ENCODE peak calls at places on chromosome 5, in four cellular contexts. F is endodermal cell, N is fibroblast of lung, U is esophagus squamous epithelium. Z is an unnamed sample.

GRCh38 chr5:112419596-112420110 is 576 bp upstream of the EPB41L4A start:
- DNase-seq in F (peak), U (no peak), N (peak), Z (peak)

GRCh38 chr5:164600166-164600715 is 1094.8 kb downstream of the MAT2B start:
- DNase-seq in U (no peak), F (no peak), N (peak), Z (peak)

GRCh38 chr5:67493676-67494075 is 297.1 kb upstream of the CD180 start:
- DNase-seq in U (no peak), F (peak), N (peak), Z (peak)

GRCh38 chr5:138954257-138955012 is 79.3 kb upstream of the LRRTM2 start:
- DNase-seq in F (peak), N (no peak), U (no peak), Z (no peak)

GRCh38 chr5:151151793-151152192 is 5.8 kb downstream of the ANXA6 start:
- DNase-seq in N (peak), F (no peak), U (no peak), Z (peak)

GRCh38 chr5:77448831-77449230 is 43.3 kb downstream of the WDR41 start:
- DNase-seq in F (no peak), U (no peak), N (no peak), Z (no peak)

GRCh38 chr5:110335361-110336046 is 391.0 kb downstream of the TMEM232 start:
- DNase-seq in N (peak), U (no peak), F (no peak), Z (peak)

GRCh38 chr5:143147918-143148317 is 255.6 kb downstream of the NR3C1 start:
- DNase-seq in F (no peak), U (no peak), N (peak), Z (peak)

GRCh38 chr5:143186623-143187022 is 216.9 kb downstream of the NR3C1 start:
- DNase-seq in N (peak), F (no peak), U (no peak), Z (no peak)

GRCh38 chr5:180193749-180194375 is 15.1 kb downstream of the RASGEF1C start:
- DNase-seq in F (no peak), U (no peak), N (no peak), Z (no peak)

GRCh38 chr5:172503925-172504730 is 49.8 kb upstream of the SH3PXD2B start:
- DNase-seq in U (no peak), F (peak), N (no peak), Z (no peak)

GRCh38 chr5:100858987-100859545 is 44.0 kb downstream of the ST8SIA4 start:
- DNase-seq in F (no peak), N (no peak), U (no peak), Z (no peak)

GRCh38 chr5:4716786-4717185 is 423.3 kb upstream of the ADAMTS16 start:
- DNase-seq in U (no peak), F (no peak), N (no peak), Z (no peak)

GRCh38 chr5:153753645-153754432 is 263.4 kb downstream of the GRIA1 start:
- DNase-seq in F (no peak), U (no peak), N (no peak), Z (no peak)

GRCh38 chr5:116769470-116769869 is 194.8 kb upstream of the SEMA6A start:
- DNase-seq in U (no peak), F (no peak), N (no peak), Z (no peak)

GRCh38 chr5:55104966-55105701 is 2.7 kb downstream of the GZMA start:
- DNase-seq in N (no peak), F (no peak), U (no peak), Z (no peak)

GRCh38 chr5:84603557-84604185 is 219.0 kb upstream of the EDIL3 start:
- DNase-seq in N (peak), U (no peak), F (no peak), Z (peak)

GRCh38 chr5:43338856-43339255 is 25.6 kb upstream of the HMGCS1 start:
- DNase-seq in N (no peak), F (no peak), U (no peak), Z (no peak)

GRCh38 chr5:2130361-2130760 is 247.6 kb upstream of the IRX4 start:
- DNase-seq in F (no peak), N (no peak), U (no peak), Z (no peak)

GRCh38 chr5:9545959-9546851 is at the start of gene SEMA5A:
- DNase-seq in U (no peak), F (peak), N (peak), Z (peak)

GRCh38 chr5:121090822-121091221 is 626.7 kb downstream of the PRR16 start:
- DNase-seq in U (no peak), N (peak), F (no peak), Z (no peak)

GRCh38 chr5:35233601-35234000 is 3.3 kb upstream of the PRLR start:
- DNase-seq in U (no peak), N (no peak), F (no peak), Z (no peak)

GRCh38 chr5:591746-592145 is 20.4 kb upstream of the CEP72 start:
- DNase-seq in U (no peak), F (peak), N (no peak), Z (no peak)

GRCh38 chr5:115366223-115366622 is 69.8 kb upstream of the CCDC112 start:
- DNase-seq in U (no peak), F (no peak), N (peak), Z (peak)

GRCh38 chr5:136192015-136192525 is 892 bp downstream of the SMIM32 start:
- DNase-seq in F (peak), U (no peak), N (no peak), Z (peak)

GRCh38 chr5:51162245-51162644 is 221.0 kb upstream of the ISL1 start:
- DNase-seq in U (no peak), N (no peak), F (no peak), Z (no peak)

GRCh38 chr5:106401561-106401960 is 1269.2 kb downstream of the EFNA5 start:
- DNase-seq in N (no peak), U (no peak), F (no peak), Z (no peak)

GRCh38 chr5:77642915-77643653 is 4.6 kb upstream of the OTP start:
- DNase-seq in F (peak), N (no peak), U (no peak), Z (peak)

GRCh38 chr5:105877592-105877991 is 1793.1 kb downstream of the EFNA5 start:
- DNase-seq in F (no peak), U (no peak), N (no peak), Z (no peak)

GRCh38 chr5:149464796-149465489 is 85.9 kb upstream of the IL17B start:
- DNase-seq in N (peak), U (no peak), F (no peak), Z (peak)

GRCh38 chr5:173833200-173833599 is 54.9 kb upstream of the CPEB4 start:
- DNase-seq in U (no peak), N (no peak), F (no peak), Z (no peak)

GRCh38 chr5:7849531-7850240 is 1.2 kb downstream of the CFAP90 start:
- DNase-seq in F (no peak), U (no peak), N (no peak), Z (peak)

GRCh38 chr5:93598141-93598996 is 15.3 kb downstream of the NR2F1 start:
- DNase-seq in N (peak), F (no peak), U (no peak), Z (peak)
- H3K4me3 ChIP-seq in N (peak), F (no peak), U (no peak), Z (no peak)

GRCh38 chr5:88824892-88825781 is 57.8 kb downstream of the MEF2C start:
- DNase-seq in F (no peak), U (no peak), N (peak), Z (peak)

GRCh38 chr5:88821161-88821560 is 61.8 kb downstream of the MEF2C start:
- DNase-seq in F (no peak), U (no peak), N (no peak), Z (no peak)

GRCh38 chr5:88825782-88826110 is 57.2 kb downstream of the MEF2C start:
- DNase-seq in F (no peak), N (no peak), U (no peak), Z (no peak)

GRCh38 chr5:88824141-88824540 is 58.8 kb downstream of the MEF2C start:
- DNase-seq in U (no peak), N (no peak), F (no peak), Z (no peak)

DNA sequence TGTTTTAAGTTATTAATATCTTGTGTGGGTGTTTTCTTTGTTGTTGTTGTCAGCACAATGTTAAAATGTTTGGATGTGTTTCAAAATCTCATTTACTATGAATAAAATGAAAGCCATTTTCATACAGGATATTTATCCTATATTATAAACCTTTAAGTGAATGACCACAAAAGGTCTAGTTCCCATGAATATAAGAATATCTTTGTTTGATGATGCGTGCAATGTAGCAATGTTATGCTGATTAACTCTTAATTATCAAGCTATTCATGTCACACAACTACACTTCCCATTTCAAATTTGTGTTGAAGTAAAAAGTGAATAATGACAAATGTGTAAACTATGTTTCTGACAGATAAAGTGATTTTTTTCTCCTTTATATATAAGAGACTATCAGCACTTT is 59.8 kb downstream of the MEF2C start:
- DNase-seq in F (no peak), U (no peak), N (no peak), Z (no peak)
- H3K4me3 ChIP-seq in F (no peak), U (no peak), N (no peak), Z (no peak)

GRCh38 chr5:38321978-38322377 is 63.6 kb downstream of the EGFLAM start:
- DNase-seq in N (no peak), F (no peak), U (no peak), Z (no peak)
- H3K4me3 ChIP-seq in N (no peak), F (no peak), U (no peak), Z (no peak)

GRCh38 chr5:32131604-32132003 is 42.5 kb downstream of the GOLPH3 start:
- DNase-seq in U (no peak), N (no peak), F (no peak), Z (no peak)

GRCh38 chr5:32129074-32129598 is 45.0 kb downstream of the GOLPH3 start:
- DNase-seq in N (no peak), F (no peak), U (no peak), Z (no peak)

GRCh38 chr5:32127759-32128158 is 46.4 kb downstream of the GOLPH3 start:
- DNase-seq in U (no peak), F (peak), N (no peak), Z (no peak)

GRCh38 chr5:32132757-32133156 is 41.4 kb downstream of the GOLPH3 start:
- DNase-seq in N (no peak), F (no peak), U (no peak), Z (no peak)

GRCh38 chr5:32130865-32131264 is 43.3 kb downstream of the GOLPH3 start:
- DNase-seq in U (no peak), F (no peak), N (no peak), Z (no peak)
- H3K4me3 ChIP-seq in U (no peak), F (no peak), N (no peak), Z (no peak)

DNA sequence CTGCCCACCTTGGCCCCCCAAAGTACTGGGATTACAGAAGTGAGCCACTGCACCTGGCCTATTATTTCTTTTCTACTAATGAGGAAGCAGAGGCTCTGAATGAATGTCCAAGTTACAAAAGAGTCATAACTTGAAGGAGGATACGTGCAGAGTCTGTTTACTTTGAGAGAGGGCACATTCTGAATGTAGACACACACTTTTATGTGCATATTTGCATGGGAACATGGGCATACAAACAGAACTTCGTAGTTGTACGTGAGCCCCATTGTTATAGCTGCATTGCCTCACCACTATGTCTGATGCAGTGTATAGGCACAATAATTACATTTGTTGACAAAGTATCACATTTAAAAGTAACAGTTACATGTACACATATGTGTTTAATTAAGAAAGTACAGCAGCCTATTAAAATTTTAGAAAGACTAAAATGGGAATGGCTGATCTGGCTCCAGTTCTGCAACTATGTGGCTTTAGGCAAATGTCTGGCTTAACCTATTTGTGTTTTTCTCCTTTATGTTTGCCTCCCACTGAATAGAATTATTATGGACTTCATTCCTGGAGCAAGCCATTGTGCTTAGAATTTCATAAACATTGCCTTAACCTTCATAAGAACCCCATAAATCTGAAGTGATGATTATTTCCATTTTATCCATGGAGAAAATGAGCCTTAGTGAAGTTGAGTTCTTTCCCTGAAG is 2.9 kb upstream of the DPYSL3 start:
- DNase-seq in N (no peak), U (no peak), F (no peak), Z (no peak)
- H3K4me3 ChIP-seq in N (no peak), U (no peak), F (no peak), Z (no peak)

Z was measured in mesenchymal stem cell.